ENCODE peak calls at places on chromosomes 4 and X, in four cellular contexts. One of them, this sample, is unnamed.

GRCh38 chr4:190121759-190122158 is 51.8 kb upstream of the DUX4 start:
- DNase-seq in A172: no peak
- DNase-seq in EL: no peak
- DNase-seq in activated CD4-positive, alpha-beta T cell treated with anti-CD3 and anti-CD28 coated beads for 1 hour: no peak
- DNase-seq in this sample: no peak

GRCh38 chrX:24231169-24231568 is 81.6 kb downstream of the ZFX start:
- DNase-seq in A172: peak; percentile 65
- DNase-seq in activated CD4-positive, alpha-beta T cell treated with anti-CD3 and anti-CD28 coated beads for 1 hour: no peak
- DNase-seq in EL: peak; percentile 70
- DNase-seq in this sample: peak; percentile 62

GRCh38 chr4:10108818-10109783 is 7.5 kb downstream of the WDR1 start:
- DNase-seq in A172: peak; percentile 41
- DNase-seq in activated CD4-positive, alpha-beta T cell treated with anti-CD3 and anti-CD28 coated beads for 1 hour: no peak
- DNase-seq in EL: no peak
- DNase-seq in this sample: no peak

GRCh38 chr4:19329631-19330030 is 922.1 kb upstream of the SLIT2 start:
- DNase-seq in activated CD4-positive, alpha-beta T cell treated with anti-CD3 and anti-CD28 coated beads for 1 hour: no peak
- DNase-seq in EL: peak; percentile 32
- DNase-seq in A172: peak; percentile 3
- DNase-seq in this sample: no peak

GRCh38 chr4:86641516-86642090 is 47.5 kb downstream of the PTPN13 start:
- DNase-seq in EL: no peak
- DNase-seq in activated CD4-positive, alpha-beta T cell treated with anti-CD3 and anti-CD28 coated beads for 1 hour: no peak
- DNase-seq in A172: no peak
- DNase-seq in this sample: no peak

GRCh38 chrX:71546879-71547278 is 14.0 kb downstream of the OGT start:
- DNase-seq in A172: no peak
- DNase-seq in activated CD4-positive, alpha-beta T cell treated with anti-CD3 and anti-CD28 coated beads for 1 hour: no peak
- DNase-seq in EL: no peak
- DNase-seq in this sample: no peak

GRCh38 chrX:13432776-13433605 is 113.1 kb upstream of the ATXN3L start:
- DNase-seq in A172: peak; percentile 70
- DNase-seq in activated CD4-positive, alpha-beta T cell treated with anti-CD3 and anti-CD28 coated beads for 1 hour: no peak
- DNase-seq in EL: peak; percentile 65
- DNase-seq in this sample: peak; percentile 60

GRCh38 chr4:136441629-136442282 is 1090.5 kb downstream of the PCDH18 start:
- DNase-seq in EL: no peak
- DNase-seq in A172: no peak
- DNase-seq in activated CD4-positive, alpha-beta T cell treated with anti-CD3 and anti-CD28 coated beads for 1 hour: no peak
- DNase-seq in this sample: no peak

GRCh38 chrX:28960063-28960462 is 372.8 kb downstream of the IL1RAPL1 start:
- DNase-seq in A172: no peak
- DNase-seq in activated CD4-positive, alpha-beta T cell treated with anti-CD3 and anti-CD28 coated beads for 1 hour: no peak
- DNase-seq in EL: no peak
- DNase-seq in this sample: no peak

GRCh38 chrX:40773809-40774208 is 38.5 kb upstream of the MED14 start:
- DNase-seq in activated CD4-positive, alpha-beta T cell treated with anti-CD3 and anti-CD28 coated beads for 1 hour: no peak
- DNase-seq in A172: peak; percentile 67
- DNase-seq in EL: peak; percentile 64
- DNase-seq in this sample: no peak

GRCh38 chr4:52729586-52729985 is 21.6 kb downstream of the ERVMER34-1 start:
- DNase-seq in EL: no peak
- DNase-seq in activated CD4-positive, alpha-beta T cell treated with anti-CD3 and anti-CD28 coated beads for 1 hour: no peak
- DNase-seq in A172: no peak
- DNase-seq in this sample: no peak

GRCh38 chrX:1813809-1814208 is 198.9 kb downstream of the ASMT start:
- DNase-seq in activated CD4-positive, alpha-beta T cell treated with anti-CD3 and anti-CD28 coated beads for 1 hour: no peak
- DNase-seq in EL: no peak
- DNase-seq in A172: no peak
- DNase-seq in this sample: no peak

GRCh38 chr4:9898596-9899345 is 117.3 kb downstream of the DRD5 start:
- DNase-seq in activated CD4-positive, alpha-beta T cell treated with anti-CD3 and anti-CD28 coated beads for 1 hour: no peak
- DNase-seq in EL: peak; percentile 6
- DNase-seq in A172: no peak
- DNase-seq in this sample: no peak

GRCh38 chr4:33107813-33108212 is 2387.6 kb downstream of the PCDH7 start:
- DNase-seq in activated CD4-positive, alpha-beta T cell treated with anti-CD3 and anti-CD28 coated beads for 1 hour: no peak
- DNase-seq in A172: peak; percentile 6
- DNase-seq in EL: peak; percentile 44
- DNase-seq in this sample: no peak

GRCh38 chrX:154366666-154367055 is 7.8 kb downstream of the FLNA start:
- DNase-seq in EL: no peak
- DNase-seq in A172: no peak
- DNase-seq in activated CD4-positive, alpha-beta T cell treated with anti-CD3 and anti-CD28 coated beads for 1 hour: no peak
- DNase-seq in this sample: no peak

GRCh38 chr4:182212211-182212761 is 30.9 kb upstream of the TENM3 start:
- DNase-seq in activated CD4-positive, alpha-beta T cell treated with anti-CD3 and anti-CD28 coated beads for 1 hour: no peak
- DNase-seq in A172: no peak
- DNase-seq in EL: peak; percentile 42
- DNase-seq in this sample: no peak

GRCh38 chr4:47209833-47210232 is 178.5 kb downstream of the GABRB1 start:
- DNase-seq in EL: peak; percentile 90
- DNase-seq in A172: peak; percentile 76
- DNase-seq in activated CD4-positive, alpha-beta T cell treated with anti-CD3 and anti-CD28 coated beads for 1 hour: no peak
- DNase-seq in this sample: peak; percentile 81

GRCh38 chr4:56149601-56150000 is 200.9 kb downstream of the CEP135 start:
- DNase-seq in A172: no peak
- DNase-seq in EL: peak; percentile 1
- DNase-seq in activated CD4-positive, alpha-beta T cell treated with anti-CD3 and anti-CD28 coated beads for 1 hour: no peak
- DNase-seq in this sample: peak; percentile 14

GRCh38 chrX:15564981-15565579 is 35.7 kb downstream of the ACE2 start:
- DNase-seq in EL: peak; percentile 35
- DNase-seq in A172: peak; percentile 70
- DNase-seq in activated CD4-positive, alpha-beta T cell treated with anti-CD3 and anti-CD28 coated beads for 1 hour: no peak
- DNase-seq in this sample: peak; percentile 31

GRCh38 chr4:169582706-169583105 is 29.7 kb downstream of the NEK1 start:
- DNase-seq in activated CD4-positive, alpha-beta T cell treated with anti-CD3 and anti-CD28 coated beads for 1 hour: no peak
- DNase-seq in A172: no peak
- DNase-seq in EL: peak; percentile 41
- DNase-seq in this sample: no peak

GRCh38 chrX:103628386-103629290 is at the start of gene TCEAL1:
- DNase-seq in activated CD4-positive, alpha-beta T cell treated with anti-CD3 and anti-CD28 coated beads for 1 hour: no peak
- DNase-seq in EL: peak; percentile 48
- DNase-seq in A172: no peak
- DNase-seq in this sample: peak; percentile 7

GRCh38 chrX:149512225-149512885 is 7.2 kb upstream of the IDS start:
- DNase-seq in activated CD4-positive, alpha-beta T cell treated with anti-CD3 and anti-CD28 coated beads for 1 hour: no peak
- DNase-seq in A172: peak; percentile 63
- DNase-seq in EL: peak; percentile 42
- DNase-seq in this sample: no peak

GRCh38 chrX:10986616-10987015 is 124.5 kb upstream of the HCCS start:
- DNase-seq in activated CD4-positive, alpha-beta T cell treated with anti-CD3 and anti-CD28 coated beads for 1 hour: no peak
- DNase-seq in EL: peak; percentile 30
- DNase-seq in A172: no peak
- DNase-seq in this sample: peak; percentile 31

GRCh38 chrX:68784816-68785215 is 44.0 kb upstream of the EFNB1 start:
- DNase-seq in EL: no peak
- DNase-seq in activated CD4-positive, alpha-beta T cell treated with anti-CD3 and anti-CD28 coated beads for 1 hour: no peak
- DNase-seq in A172: no peak
- DNase-seq in this sample: no peak

GRCh38 chr4:101693842-101694398 is 96.6 kb upstream of the BANK1 start:
- DNase-seq in EL: no peak
- DNase-seq in A172: no peak
- DNase-seq in activated CD4-positive, alpha-beta T cell treated with anti-CD3 and anti-CD28 coated beads for 1 hour: no peak
- DNase-seq in this sample: no peak

GRCh38 chr4:107449611-107450369 is 270.2 kb downstream of the PAPSS1 start:
- DNase-seq in activated CD4-positive, alpha-beta T cell treated with anti-CD3 and anti-CD28 coated beads for 1 hour: no peak
- DNase-seq in A172: no peak
- DNase-seq in EL: no peak
- DNase-seq in this sample: no peak

GRCh38 chr4:95551653-95552052 is 2.9 kb upstream of the UNC5C start:
- DNase-seq in A172: no peak
- DNase-seq in activated CD4-positive, alpha-beta T cell treated with anti-CD3 and anti-CD28 coated beads for 1 hour: no peak
- DNase-seq in EL: no peak
- DNase-seq in this sample: no peak

GRCh38 chr4:143183513-143184216 is 1.1 kb upstream of the USP38 start:
- DNase-seq in A172: no peak
- DNase-seq in activated CD4-positive, alpha-beta T cell treated with anti-CD3 and anti-CD28 coated beads for 1 hour: no peak
- DNase-seq in EL: no peak
- DNase-seq in this sample: no peak

GRCh38 chrX:19548934-19549333 is 33.6 kb upstream of the MAP3K15 start:
- DNase-seq in A172: no peak
- DNase-seq in EL: no peak
- DNase-seq in activated CD4-positive, alpha-beta T cell treated with anti-CD3 and anti-CD28 coated beads for 1 hour: no peak
- DNase-seq in this sample: no peak

GRCh38 chr4:128653514-128654420 is 155.7 kb upstream of the JADE1 start:
- DNase-seq in activated CD4-positive, alpha-beta T cell treated with anti-CD3 and anti-CD28 coated beads for 1 hour: no peak
- DNase-seq in A172: no peak
- DNase-seq in EL: peak; percentile 14
- DNase-seq in this sample: no peak

GRCh38 chr4:119082661-119083060 is 53.0 kb upstream of the MYOZ2 start:
- DNase-seq in A172: no peak
- DNase-seq in activated CD4-positive, alpha-beta T cell treated with anti-CD3 and anti-CD28 coated beads for 1 hour: no peak
- DNase-seq in EL: no peak
- DNase-seq in this sample: no peak

GRCh38 chrX:3550160-3550765 is 163.2 kb downstream of the PRKX start:
- DNase-seq in A172: peak; percentile 55
- DNase-seq in activated CD4-positive, alpha-beta T cell treated with anti-CD3 and anti-CD28 coated beads for 1 hour: no peak
- DNase-seq in EL: peak; percentile 10
- DNase-seq in this sample: no peak

GRCh38 chr4:108762559-108763225 is at the start of gene ETNPPL:
- DNase-seq in activated CD4-positive, alpha-beta T cell treated with anti-CD3 and anti-CD28 coated beads for 1 hour: no peak
- DNase-seq in EL: peak; percentile 25
- DNase-seq in A172: no peak
- DNase-seq in this sample: no peak

GRCh38 chrX:78652971-78653822 is 5.9 kb downstream of the RTL3 start:
- DNase-seq in EL: peak; percentile 89
- DNase-seq in activated CD4-positive, alpha-beta T cell treated with anti-CD3 and anti-CD28 coated beads for 1 hour: no peak
- DNase-seq in A172: peak; percentile 82
- DNase-seq in this sample: peak; percentile 72

This sample was measured in NCI-H226.